ENCODE peak calls at places on chromosome 10, in seven cellular contexts. F, S, N, A, V, T and M are unnamed samples.

GRCh38 chr10:97759157-97759980 is 12.4 kb downstream of the SFRP5 start:
- DNase-seq in F (peak), S (peak), N (no peak), A (peak), V (peak), T (no peak), M (peak)

GRCh38 chr10:132476146-132477065 is 61.2 kb upstream of the INPP5A start:
- DNase-seq in F (no peak), S (peak), N (no peak), A (no peak), V (no peak), T (no peak), M (no peak)

GRCh38 chr10:5776150-5776880 is 36.9 kb downstream of the GDI2 start:
- DNase-seq in F (no peak), S (no peak), N (no peak), A (no peak), V (peak), T (no peak), M (no peak)

GRCh38 chr10:24310104-24310503 is 101.2 kb downstream of the KIAA1217 start:
- DNase-seq in F (no peak), S (no peak), N (no peak), A (no peak), V (no peak), T (no peak), M (no peak)

GRCh38 chr10:71351087-71351486 is 32.0 kb downstream of the SLC29A3 start:
- DNase-seq in F (no peak), S (no peak), N (no peak), A (no peak), V (no peak), T (no peak), M (no peak)

GRCh38 chr10:100506596-100507356 is 12.9 kb downstream of the SEC31B start:
- DNase-seq in F (no peak), S (no peak), N (no peak), A (no peak), V (no peak), T (no peak), M (no peak)

GRCh38 chr10:3853547-3853989 is 68.6 kb upstream of the KLF6 start:
- DNase-seq in F (no peak), S (peak), N (no peak), A (no peak), V (no peak), T (no peak), M (no peak)

GRCh38 chr10:120827251-120827875 is 23.8 kb upstream of the WDR11 start:
- DNase-seq in F (no peak), S (no peak), N (no peak), A (no peak), V (no peak), T (no peak), M (no peak)

GRCh38 chr10:34918896-34919295 is 103.8 kb upstream of the PARD3 start:
- DNase-seq in F (no peak), S (no peak), N (no peak), A (no peak), V (no peak), T (no peak), M (no peak)

GRCh38 chr10:96511044-96511945 is 2.4 kb downstream of the TLL2 start:
- DNase-seq in F (peak), S (no peak), N (no peak), A (peak), V (peak), T (no peak), M (peak)

GRCh38 chr10:14879801-14880193 is 1.1 kb downstream of the SUV39H2 start:
- DNase-seq in F (no peak), S (no peak), N (no peak), A (no peak), V (no peak), T (no peak), M (no peak)

GRCh38 chr10:133258818-133259602 is 17.7 kb downstream of the ADAM8 start:
- DNase-seq in F (peak), S (peak), N (no peak), A (peak), V (peak), T (peak), M (no peak)

GRCh38 chr10:16854623-16855022 is 37.4 kb upstream of the RSU1 start:
- DNase-seq in F (no peak), S (no peak), N (no peak), A (no peak), V (no peak), T (no peak), M (no peak)

GRCh38 chr10:30671011-30671616 is 41.6 kb upstream of the LYZL2 start:
- DNase-seq in F (no peak), S (no peak), N (no peak), A (peak), V (no peak), T (no peak), M (peak)